ENCODE peak calls at places on chromosomes 3 and 15, in four cellular contexts. One of them, this sample, is unnamed.

GRCh38 chr15:70324001-70324974 is 226.6 kb upstream of the TLE3 start:
- DNase-seq in neuronal stem cell: no peak
- DNase-seq in GM23248: peak
- DNase-seq in PC-9: peak
- DNase-seq in this sample: no peak

GRCh38 chr3:178699810-178700209 is 163.6 kb downstream of the KCNMB2 start:
- DNase-seq in neuronal stem cell: no peak
- DNase-seq in GM23248: no peak
- DNase-seq in PC-9: no peak
- DNase-seq in this sample: peak

GRCh38 chr3:185630182-185630622 is 44.1 kb downstream of the SENP2 start:
- DNase-seq in neuronal stem cell: no peak
- DNase-seq in GM23248: peak
- DNase-seq in PC-9: no peak
- DNase-seq in this sample: peak

GRCh38 chr3:194369522-194370279 is at the start of gene LRRC15:
- DNase-seq in neuronal stem cell: peak
- DNase-seq in GM23248: peak
- DNase-seq in PC-9: peak
- DNase-seq in this sample: peak

GRCh38 chr3:66004244-66004643 is 34.5 kb downstream of the MAGI1 start:
- DNase-seq in neuronal stem cell: no peak
- DNase-seq in GM23248: no peak
- DNase-seq in PC-9: no peak
- DNase-seq in this sample: no peak

GRCh38 chr3:194686414-194686815 is 732 bp downstream of the FAM43A start:
- DNase-seq in neuronal stem cell: no peak
- DNase-seq in GM23248: no peak
- DNase-seq in PC-9: peak
- DNase-seq in this sample: peak

GRCh38 chr3:144636833-144637232 is 665.2 kb downstream of the DIPK2A start:
- DNase-seq in neuronal stem cell: no peak
- DNase-seq in GM23248: peak
- DNase-seq in PC-9: no peak
- DNase-seq in this sample: no peak

GRCh38 chr15:64288577-64288976 is 67.4 kb downstream of the CSNK1G1 start:
- DNase-seq in neuronal stem cell: no peak
- DNase-seq in GM23248: peak
- DNase-seq in PC-9: no peak
- DNase-seq in this sample: peak

GRCh38 chr3:160169139-160169830 is 55.9 kb upstream of the C3orf80 start:
- DNase-seq in neuronal stem cell: no peak
- DNase-seq in GM23248: peak
- DNase-seq in PC-9: no peak
- DNase-seq in this sample: peak

GRCh38 chr3:37892917-37893595 is 31.4 kb downstream of the CTDSPL start:
- DNase-seq in neuronal stem cell: no peak
- DNase-seq in GM23248: peak
- DNase-seq in PC-9: no peak
- DNase-seq in this sample: no peak

GRCh38 chr15:59879506-59879905 is 124.6 kb upstream of the FOXB1 start:
- DNase-seq in neuronal stem cell: no peak
- DNase-seq in GM23248: peak
- DNase-seq in PC-9: no peak
- DNase-seq in this sample: peak

GRCh38 chr3:67593761-67594234 is 60.6 kb downstream of the SUCLG2 start:
- DNase-seq in neuronal stem cell: no peak
- DNase-seq in GM23248: peak
- DNase-seq in PC-9: peak
- DNase-seq in this sample: no peak

GRCh38 chr3:99637041-99637380 is 1.4 kb upstream of the COL8A1 start:
- DNase-seq in neuronal stem cell: no peak
- DNase-seq in GM23248: no peak
- DNase-seq in PC-9: peak
- DNase-seq in this sample: peak

DNA sequence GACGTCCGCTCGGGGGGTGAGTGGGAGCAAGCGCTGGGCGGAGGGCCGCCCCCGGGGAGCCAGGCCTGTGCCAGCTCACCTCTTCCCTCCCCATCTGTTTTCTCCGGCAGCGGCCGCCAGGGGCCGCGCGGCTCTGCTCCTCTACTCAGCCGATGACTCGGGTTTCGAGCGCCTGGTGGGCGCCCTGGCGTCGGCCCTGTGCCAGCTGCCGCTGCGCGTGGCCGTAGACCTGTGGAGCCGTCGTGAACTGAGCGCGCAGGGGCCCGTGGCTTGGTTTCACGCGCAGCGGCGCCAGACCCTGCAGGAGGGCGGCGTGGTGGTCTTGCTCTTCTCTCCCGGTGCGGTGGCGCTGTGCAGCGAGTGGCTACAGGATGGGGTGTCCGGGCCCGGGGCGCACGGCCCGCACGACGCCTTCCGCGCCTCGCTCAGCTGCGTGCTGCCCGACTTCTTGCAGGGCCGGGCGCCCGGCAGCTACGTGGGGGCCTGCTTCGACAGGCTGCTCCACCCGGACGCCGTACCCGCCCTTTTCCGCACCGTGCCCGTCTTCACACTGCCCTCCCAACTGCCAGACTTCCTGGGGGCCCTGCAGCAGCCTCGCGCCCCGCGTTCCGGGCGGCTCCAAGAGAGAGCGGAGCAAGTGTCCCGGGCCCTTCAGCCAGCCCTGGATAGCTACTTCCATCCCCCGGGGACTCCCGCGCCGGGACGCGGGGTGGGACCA is 632 bp upstream of the CRELD1 start:
- DNase-seq in neuronal stem cell: peak
- DNase-seq in GM23248: peak
- DNase-seq in PC-9: peak
- DNase-seq in this sample: peak
- H2AFZ ChIP-seq in neuronal stem cell: peak
- H2AFZ ChIP-seq in GM23248: peak
- H2AFZ ChIP-seq in PC-9: peak
- H2AFZ ChIP-seq in this sample: peak

GRCh38 chr3:156892701-156893100 is 66.5 kb downstream of the LEKR1 start:
- DNase-seq in neuronal stem cell: no peak
- DNase-seq in GM23248: peak
- DNase-seq in PC-9: no peak
- DNase-seq in this sample: no peak

DNA sequence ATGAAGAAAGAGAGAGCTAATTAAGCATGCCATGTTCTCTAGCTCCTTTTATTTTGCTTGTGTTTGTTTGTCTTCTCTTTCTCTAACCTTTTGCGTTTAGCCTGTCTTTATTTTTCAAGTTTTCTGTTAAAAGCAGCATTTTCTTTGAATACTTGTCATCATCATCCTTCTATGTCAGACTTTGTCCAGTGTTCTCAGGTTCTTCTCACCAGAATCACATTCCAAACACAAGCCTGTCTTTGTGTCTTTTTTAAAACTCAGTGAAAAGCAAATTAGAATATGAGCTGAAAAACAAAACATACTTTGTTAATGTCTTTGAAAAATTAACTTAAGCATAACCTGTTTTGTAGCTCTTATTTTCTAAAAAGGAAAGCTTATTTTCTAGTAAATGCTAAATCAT is 62.4 kb downstream of the LEKR1 start:
- DNase-seq in neuronal stem cell: no peak
- DNase-seq in GM23248: no peak
- DNase-seq in PC-9: no peak
- DNase-seq in this sample: peak
- H2AFZ ChIP-seq in neuronal stem cell: no peak
- H2AFZ ChIP-seq in GM23248: peak
- H2AFZ ChIP-seq in PC-9: no peak
- H2AFZ ChIP-seq in this sample: no peak

GRCh38 chr15:92662797-92663196 is 7.2 kb upstream of the FAM174B start:
- DNase-seq in neuronal stem cell: no peak
- DNase-seq in GM23248: no peak
- DNase-seq in PC-9: no peak
- DNase-seq in this sample: no peak
- H2AFZ ChIP-seq in neuronal stem cell: no peak
- H2AFZ ChIP-seq in GM23248: no peak
- H2AFZ ChIP-seq in PC-9: peak
- H2AFZ ChIP-seq in this sample: no peak

GRCh38 chr15:29272219-29272618 is 2.6 kb upstream of the NSMCE3 start:
- DNase-seq in neuronal stem cell: no peak
- DNase-seq in GM23248: no peak
- DNase-seq in PC-9: no peak
- DNase-seq in this sample: no peak

GRCh38 chr15:29269485-29270168 is at the start of gene NSMCE3:
- DNase-seq in neuronal stem cell: peak
- DNase-seq in GM23248: peak
- DNase-seq in PC-9: peak
- DNase-seq in this sample: peak

GRCh38 chr15:29268706-29269484 is 727 bp downstream of the NSMCE3 start:
- DNase-seq in neuronal stem cell: peak
- DNase-seq in GM23248: peak
- DNase-seq in PC-9: no peak
- DNase-seq in this sample: no peak

GRCh38 chr15:29270169-29270955 is 740 bp upstream of the NSMCE3 start:
- DNase-seq in neuronal stem cell: no peak
- DNase-seq in GM23248: peak
- DNase-seq in PC-9: no peak
- DNase-seq in this sample: peak

GRCh38 chr15:29270976-29271375 is 1.4 kb upstream of the NSMCE3 start:
- DNase-seq in neuronal stem cell: no peak
- DNase-seq in GM23248: peak
- DNase-seq in PC-9: no peak
- DNase-seq in this sample: no peak
- H2AFZ ChIP-seq in neuronal stem cell: peak
- H2AFZ ChIP-seq in GM23248: peak
- H2AFZ ChIP-seq in PC-9: no peak
- H2AFZ ChIP-seq in this sample: no peak

GRCh38 chr3:28718074-28718849 is 369.6 kb upstream of the AZI2 start:
- DNase-seq in neuronal stem cell: no peak
- DNase-seq in GM23248: no peak
- DNase-seq in PC-9: no peak
- DNase-seq in this sample: no peak
- H2AFZ ChIP-seq in neuronal stem cell: no peak
- H2AFZ ChIP-seq in GM23248: no peak
- H2AFZ ChIP-seq in PC-9: no peak
- H2AFZ ChIP-seq in this sample: no peak

This sample was measured in osteoblast.